ENCODE peak calls at places on chromosome 21, in four cellular contexts. E, C, B and J are unnamed samples.

GRCh38 chr21:14448784-14449183 is 65.8 kb upstream of the HSPA13 start:
- DNase-seq in C (no peak), B (no peak), E (no peak), J (no peak)

GRCh38 chr21:30710499-30710898 is 8.1 kb downstream of the KRTAP21-3 start:
- DNase-seq in C (no peak), E (no peak), B (no peak), J (no peak)

GRCh38 chr21:45278156-45278911 is 9.4 kb downstream of the POFUT2 start:
- DNase-seq in C (no peak), E (no peak), B (peak), J (no peak)

GRCh38 chr21:36297938-36298572 is 21.9 kb upstream of the MORC3 start:
- DNase-seq in C (peak), E (no peak), B (peak), J (peak)

GRCh38 chr21:38789275-38789674 is 16.5 kb upstream of the ETS2 start:
- DNase-seq in C (no peak), E (no peak), B (no peak), J (no peak)

GRCh38 chr21:33734818-33735217 is 92.5 kb downstream of the ITSN1 start:
- DNase-seq in B (no peak), C (no peak), E (no peak), J (no peak)

GRCh38 chr21:35829014-35829525 is 231.3 kb downstream of the SETD4 start:
- DNase-seq in B (no peak), C (no peak), E (no peak), J (no peak)

GRCh38 chr21:33019885-33020557 is 5.7 kb upstream of the OLIG2 start:
- DNase-seq in C (no peak), B (no peak), E (peak), J (no peak)

GRCh38 chr21:25857308-25858099 is 122.7 kb downstream of the GABPA start:
- DNase-seq in C (no peak), E (no peak), B (no peak), J (no peak)

GRCh38 chr21:44919913-44920693 is 596 bp downstream of the ITGB2 start:
- DNase-seq in C (no peak), B (no peak), E (no peak), J (no peak)